ENCODE peak calls at places on chromosomes 6 and 20, in five cellular contexts. N is IMR-90, K is mesenchymal stem cell, M is neuronal stem cell, J is trophoblast cell. T is an unnamed sample.

GRCh38 chr6:28281288-28282064 is at the start of gene PGBD1:
- DNase-seq in K (peak), M (peak), N (peak), J (peak), T (peak)

GRCh38 chr6:121187833-121188200 is 146.5 kb downstream of the TBC1D32 start:
- DNase-seq in J (peak), N (no peak), M (no peak), K (no peak), T (no peak)

GRCh38 chr6:5670381-5670780 is 336.3 kb downstream of the NRN1 start:
- DNase-seq in J (no peak), N (no peak), K (no peak), M (no peak), T (no peak)

GRCh38 chr20:10263385-10264165 is 44.9 kb downstream of the SNAP25 start:
- DNase-seq in N (peak), M (no peak), J (no peak), K (peak), T (no peak)

GRCh38 chr6:125044066-125044465 is 81.8 kb downstream of the RNF217 start:
- DNase-seq in J (no peak), M (no peak), N (no peak), K (no peak), T (no peak)

GRCh38 chr6:137395316-137395715 is 98.9 kb downstream of the OLIG3 start:
- DNase-seq in M (no peak), K (no peak), J (no peak), N (no peak), T (no peak)

GRCh38 chr20:49713779-49714712 is at the start of gene B4GALT5:
- DNase-seq in J (peak), K (peak), M (peak), N (peak), T (peak)

GRCh38 chr20:40775747-40776146 is 86.7 kb upstream of the MAFB start:
- DNase-seq in N (no peak), J (no peak), M (no peak), K (no peak), T (no peak)

GRCh38 chr6:25193147-25193864 is 85.9 kb upstream of the CARMIL1 start:
- DNase-seq in M (no peak), K (peak), N (peak), J (no peak), T (no peak)

GRCh38 chr20:37007898-37008649 is 56.6 kb upstream of the SAMHD1 start:
- DNase-seq in N (peak), J (peak), K (peak), M (no peak), T (no peak)

GRCh38 chr6:105560611-105561066 is 157.8 kb upstream of the PREP start:
- DNase-seq in K (peak), N (peak), M (no peak), J (no peak), T (no peak)

GRCh38 chr6:44960898-44961297 is 367.2 kb upstream of the RUNX2 start:
- DNase-seq in J (peak), M (no peak), N (peak), K (peak), T (no peak)

GRCh38 chr20:63513207-63513606 is 7.4 kb upstream of the PPDPF start:
- DNase-seq in M (no peak), N (no peak), K (no peak), J (no peak), T (no peak)

GRCh38 chr6:113999284-113999683 is 28.3 kb upstream of the HDAC2 start:
- DNase-seq in J (no peak), M (no peak), K (no peak), N (no peak), T (no peak)

GRCh38 chr6:162478191-162478642 is 249.3 kb downstream of the PRKN start:
- DNase-seq in K (no peak), M (no peak), N (no peak), J (no peak), T (no peak)

GRCh38 chr6:14838041-14838596 is 407.8 kb upstream of the JARID2 start:
- DNase-seq in M (peak), K (no peak), J (no peak), N (no peak), T (no peak)

GRCh38 chr6:25320459-25320858 is 41.3 kb downstream of the CARMIL1 start:
- DNase-seq in J (peak), M (no peak), K (no peak), N (no peak), T (no peak)

GRCh38 chr6:132399376-132400074 is 1.8 kb downstream of the MOXD1 start:
- DNase-seq in K (peak), J (no peak), M (no peak), N (peak), T (no peak)

DNA sequence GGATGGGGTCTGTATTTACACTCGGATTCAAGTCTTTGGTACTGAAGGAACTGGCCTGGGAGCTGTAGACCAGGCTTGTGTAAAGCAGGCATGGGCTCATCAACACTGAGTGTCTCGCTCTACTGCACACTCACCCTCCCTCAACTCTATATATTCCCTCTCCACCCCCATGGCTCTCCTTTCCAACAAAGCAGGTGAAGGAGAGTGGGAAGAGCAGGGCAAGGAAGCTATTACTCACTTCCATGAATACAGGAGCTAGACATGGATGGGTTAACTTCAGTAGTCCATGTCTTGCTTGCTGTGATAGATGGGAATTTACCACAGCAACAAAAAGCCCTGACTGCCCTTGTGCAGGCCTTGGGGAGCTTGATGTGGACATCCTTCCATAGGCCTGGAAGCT is 20.7 kb upstream of the SLC2A12 start:
- DNase-seq in K (no peak), N (no peak), M (no peak), J (no peak), T (no peak)
- H2AK5ac ChIP-seq in K (no peak), N (no peak), M (peak), J (no peak), T (no peak)

GRCh38 chr20:55947701-55948100 is 57.6 kb downstream of the CBLN4 start:
- DNase-seq in N (no peak), K (no peak), J (no peak), M (no peak), T (no peak)

GRCh38 chr20:55953201-55953600 is 52.1 kb downstream of the CBLN4 start:
- DNase-seq in K (no peak), N (no peak), M (no peak), J (peak), T (no peak)
- H4K91ac ChIP-seq in K (no peak), N (no peak), M (no peak), J (no peak), T (no peak)

GRCh38 chr6:30828027-30828962 is 56.0 kb upstream of the DDR1 start:
- DNase-seq in N (peak), K (peak), J (peak), M (peak), T (peak)

GRCh38 chr6:30826961-30827342 is 57.4 kb upstream of the DDR1 start:
- DNase-seq in N (no peak), K (no peak), M (no peak), J (peak), T (no peak)

GRCh38 chr6:30821862-30822784 is 62.2 kb upstream of the DDR1 start:
- DNase-seq in K (peak), N (no peak), J (peak), M (no peak), T (no peak)

GRCh38 chr6:30829016-30829415 is 55.3 kb upstream of the DDR1 start:
- DNase-seq in N (no peak), J (no peak), M (no peak), K (no peak), T (no peak)

DNA sequence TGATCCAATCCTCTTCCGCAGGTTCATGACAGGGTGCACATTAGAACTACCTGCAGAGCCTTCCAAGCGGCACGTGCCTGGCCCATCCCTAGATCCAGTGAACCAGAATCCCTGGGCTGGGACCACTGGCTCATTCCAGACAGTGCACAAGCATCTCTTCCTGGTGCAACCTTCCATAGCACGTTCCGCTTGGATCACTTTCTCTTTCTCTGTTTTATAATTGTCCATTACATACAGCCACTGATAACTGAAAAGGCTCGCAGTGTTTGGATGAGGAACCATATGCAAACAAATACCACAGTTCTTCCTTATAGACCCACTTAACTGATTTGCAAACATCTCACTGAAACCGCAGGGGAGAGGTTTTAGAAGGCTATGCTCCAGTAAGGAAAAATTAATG is 59.6 kb upstream of the DDR1 start:
- DNase-seq in J (no peak), N (no peak), M (no peak), K (no peak), T (no peak)
- H2AK5ac ChIP-seq in J (no peak), N (no peak), M (no peak), K (peak), T (no peak)

DNA sequence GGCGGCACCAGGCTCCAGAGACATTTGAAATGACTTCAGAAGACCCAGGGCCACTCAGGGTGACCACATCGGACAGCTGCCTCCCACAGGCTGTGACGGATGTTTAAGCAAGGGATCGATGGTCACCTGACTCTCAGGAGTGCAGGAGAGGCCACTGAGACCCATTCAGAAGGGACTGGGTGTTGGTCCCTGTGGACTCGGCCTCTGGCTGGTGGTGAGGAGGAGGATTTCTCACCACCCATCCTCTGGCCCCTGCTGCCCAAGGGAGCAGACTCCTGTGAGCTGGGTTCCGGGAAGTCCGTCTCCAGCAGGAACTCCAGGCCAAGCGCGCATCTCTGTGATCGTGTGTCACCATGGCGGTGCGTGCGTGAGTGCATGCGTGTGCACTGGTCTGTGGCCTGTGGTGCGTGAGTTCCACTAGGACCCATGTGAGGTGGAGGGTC is 25.5 kb downstream of the NPEPL1 start:
- DNase-seq in J (no peak), N (no peak), M (no peak), K (no peak), T (peak)
- H4K91ac ChIP-seq in J (no peak), N (no peak), M (peak), K (peak), T (no peak)